ENCODE peak calls at places on chromosomes 6 and 20, in six cellular contexts. V is GM23248, Z is AG20443, F is T1000, W is skeletal muscle cell, U is NCI-H2081. C is an unnamed sample.

GRCh38 chr6:105745464-105746129 is 340.5 kb upstream of the PRDM1 start:
- DNase-seq in W (no peak), V (no peak), F (no peak), U (no peak), Z (no peak), C (no peak)

GRCh38 chr6:41408982-41409381 is 73.6 kb downstream of the NCR2 start:
- DNase-seq in U (no peak), W (no peak), V (no peak), Z (no peak), F (no peak), C (no peak)

GRCh38 chr20:17728074-17728473 is 28.3 kb downstream of the BANF2 start:
- DNase-seq in U (no peak), Z (no peak), V (no peak), F (no peak), W (no peak), C (no peak)

GRCh38 chr6:52590634-52590985 is 13.8 kb upstream of the TRAM2 start:
- DNase-seq in Z (peak; percentile 73), F (peak; percentile 18), W (peak; percentile 36), U (no peak), V (peak; percentile 87), C (peak; percentile 62)

GRCh38 chr6:88141641-88142298 is 24.4 kb downstream of the CNR1 start:
- DNase-seq in U (no peak), W (no peak), Z (no peak), F (no peak), V (no peak), C (no peak)

GRCh38 chr6:164252952-164253351 is 838.4 kb downstream of the QKI start:
- DNase-seq in W (no peak), U (no peak), V (peak; percentile 22), F (no peak), Z (no peak), C (no peak)

GRCh38 chr20:40984496-40984895 is 44.1 kb upstream of the TOP1 start:
- DNase-seq in W (no peak), F (no peak), Z (no peak), U (no peak), V (no peak), C (no peak)

GRCh38 chr6:167108278-167108677 is 14.6 kb upstream of the CCR6 start:
- DNase-seq in F (no peak), U (no peak), Z (no peak), W (no peak), V (no peak), C (no peak)

GRCh38 chr6:88629838-88630462 is 333.5 kb downstream of the RNGTT start:
- DNase-seq in V (no peak), Z (no peak), U (peak; percentile 43), F (no peak), W (no peak), C (no peak)